ENCODE peak calls at places on chromosome X, in nine cellular contexts. L is WTC11, X is natural killer cell, S is ELR, V is fibroblast of pulmonary artery, Z is astrocyte of the spinal cord, T is COR-L47, E is amygdala, J is glutamatergic neuron. U is an unnamed sample.

GRCh38 chrX:17405225-17405969 is 30.4 kb downstream of the NHS start:
- DNase-seq in S (peak), X (no peak), T (no peak), E (no peak), J (no peak), Z (no peak), V (no peak), L (no peak), U (no peak)

GRCh38 chrX:97563531-97564133 is 679.9 kb downstream of the RPA4 start:
- DNase-seq in T (no peak), S (peak), V (peak), X (peak), E (peak), J (no peak), L (no peak), Z (peak), U (peak)

GRCh38 chrX:56232221-56233082 is at the start of gene KLF8:
- DNase-seq in L (peak), E (no peak), V (no peak), S (no peak), X (no peak), T (no peak), Z (no peak), J (peak), U (peak)

GRCh38 chrX:84064814-84065213 is 123.2 kb downstream of the RPS6KA6 start:
- DNase-seq in S (no peak), V (no peak), Z (no peak), T (no peak), J (no peak), E (no peak), X (no peak), L (no peak), U (no peak)

GRCh38 chrX:74286950-74287349 is 17.0 kb upstream of the ZCCHC13 start:
- DNase-seq in S (peak), X (no peak), L (no peak), Z (peak), J (no peak), E (no peak), T (no peak), V (peak), U (no peak)

GRCh38 chrX:16188687-16189086 is 21.4 kb downstream of the MAGEB17 start:
- DNase-seq in S (peak), Z (no peak), T (no peak), E (no peak), X (no peak), V (peak), L (no peak), J (no peak), U (no peak)

GRCh38 chrX:15163131-15163530 is 106.8 kb downstream of the ASB9 start:
- DNase-seq in V (no peak), E (no peak), Z (no peak), T (no peak), L (no peak), J (no peak), X (no peak), S (no peak), U (no peak)

GRCh38 chrX:17183566-17183965 is 191.4 kb upstream of the NHS start:
- DNase-seq in E (no peak), Z (no peak), J (no peak), T (no peak), L (no peak), X (no peak), V (no peak), S (no peak), U (no peak)

GRCh38 chrX:53018627-53019026 is 30.0 kb upstream of the GPR173 start:
- DNase-seq in T (no peak), J (no peak), S (peak), L (no peak), X (no peak), E (no peak), V (no peak), Z (no peak), U (no peak)

GRCh38 chrX:132216806-132217202 is 2.4 kb downstream of the RAP2C start:
- DNase-seq in S (peak), E (no peak), J (no peak), Z (peak), V (no peak), T (no peak), L (no peak), X (no peak), U (no peak)

GRCh38 chrX:134670241-134670811 is 12.1 kb upstream of the PLAC1 start:
- DNase-seq in T (no peak), S (peak), E (no peak), Z (peak), V (peak), L (no peak), J (no peak), X (no peak), U (no peak)

GRCh38 chrX:16807976-16808542 is 21.8 kb downstream of the TXLNG start:
- DNase-seq in X (no peak), V (peak), J (no peak), E (no peak), Z (peak), S (peak), L (no peak), T (no peak), U (no peak)

GRCh38 chrX:11341274-11342256 is 48.4 kb downstream of the AMELX start:
- DNase-seq in J (no peak), S (peak), X (no peak), E (no peak), L (no peak), V (peak), Z (peak), T (no peak), U (peak)

GRCh38 chrX:110241816-110242215 is 76.1 kb downstream of the AMMECR1 start:
- DNase-seq in Z (peak), J (no peak), T (no peak), S (no peak), V (peak), L (no peak), E (no peak), X (no peak), U (peak)

GRCh38 chrX:103805860-103806259 is 26.2 kb downstream of the RAB9B start:
- DNase-seq in L (no peak), E (no peak), J (no peak), T (no peak), Z (no peak), V (no peak), S (no peak), X (no peak), U (no peak)

GRCh38 chrX:67724359-67725110 is 180.7 kb downstream of the AR start:
- DNase-seq in J (no peak), S (peak), Z (peak), X (no peak), L (peak), V (peak), T (no peak), E (no peak), U (no peak)

GRCh38 chrX:9644335-9644734 is 121.3 kb downstream of the GPR143 start:
- DNase-seq in S (no peak), J (no peak), E (no peak), L (no peak), Z (no peak), T (no peak), V (no peak), X (peak), U (no peak)

GRCh38 chrX:107721318-107721717 is 54.3 kb downstream of the TSC22D3 start:
- DNase-seq in T (no peak), J (no peak), L (no peak), X (no peak), V (no peak), Z (no peak), S (no peak), E (no peak), U (no peak)

GRCh38 chrX:97876697-97877407 is 993.1 kb downstream of the RPA4 start:
- DNase-seq in J (no peak), L (no peak), X (no peak), E (no peak), T (no peak), V (no peak), Z (no peak), S (no peak), U (no peak)

GRCh38 chrX:114626323-114626722 is 42.4 kb downstream of the HTR2C start:
- DNase-seq in T (no peak), X (no peak), E (no peak), V (peak), Z (peak), S (no peak), L (no peak), J (no peak), U (no peak)

GRCh38 chrX:1493877-1494510 is 41.3 kb upstream of the ASMTL start:
- DNase-seq in X (no peak), L (no peak), J (peak), S (peak), Z (no peak), V (no peak), E (no peak), T (no peak), U (no peak)

GRCh38 chrX:9172451-9172850 is 138.5 kb upstream of the FAM9B start:
- DNase-seq in L (no peak), Z (no peak), J (no peak), S (no peak), V (no peak), E (no peak), T (no peak), X (no peak), U (no peak)

GRCh38 chrX:72081605-72082320 is 50.0 kb downstream of the RTL5 start:
- DNase-seq in E (no peak), Z (no peak), T (no peak), V (no peak), L (no peak), X (no peak), J (no peak), S (no peak), U (no peak)

U was measured in right cardiac atrium.